ENCODE peak calls at places on chromosome 19, in five cellular contexts. One of them, this sample, is unnamed.

GRCh38 chr19:11404588-11405258 is 14.4 kb downstream of the RGL3 start:
- DNase-seq in neuronal stem cell: no peak
- DNase-seq in amniotic stem cell: no peak
- DNase-seq in CD8-positive, alpha-beta memory T cell: no peak
- DNase-seq in body of pancreas: no peak
- DNase-seq in this sample: no peak

GRCh38 chr19:14248578-14249011 is 42.6 kb upstream of the ADGRL1 start:
- DNase-seq in neuronal stem cell: peak; percentile 87
- DNase-seq in body of pancreas: peak; percentile 19
- DNase-seq in CD8-positive, alpha-beta memory T cell: no peak
- DNase-seq in amniotic stem cell: no peak
- DNase-seq in this sample: no peak

GRCh38 chr19:2014081-2014693 is 1.3 kb downstream of the BTBD2 start:
- DNase-seq in CD8-positive, alpha-beta memory T cell: no peak
- DNase-seq in body of pancreas: no peak
- DNase-seq in neuronal stem cell: no peak
- DNase-seq in amniotic stem cell: no peak
- DNase-seq in this sample: no peak

GRCh38 chr19:47158879-47159509 is 28.4 kb downstream of the SAE1 start:
- DNase-seq in neuronal stem cell: no peak
- DNase-seq in CD8-positive, alpha-beta memory T cell: no peak
- DNase-seq in amniotic stem cell: no peak
- DNase-seq in body of pancreas: no peak
- DNase-seq in this sample: no peak

GRCh38 chr19:33248553-33248953 is 22.9 kb upstream of the SLC7A10 start:
- DNase-seq in body of pancreas: no peak
- DNase-seq in neuronal stem cell: no peak
- DNase-seq in CD8-positive, alpha-beta memory T cell: no peak
- DNase-seq in amniotic stem cell: no peak
- DNase-seq in this sample: no peak

GRCh38 chr19:48284891-48285290 is 15.0 kb downstream of the ZNF114 start:
- DNase-seq in body of pancreas: no peak
- DNase-seq in amniotic stem cell: no peak
- DNase-seq in CD8-positive, alpha-beta memory T cell: no peak
- DNase-seq in neuronal stem cell: no peak
- DNase-seq in this sample: no peak

GRCh38 chr19:1864480-1865171 is 1.2 kb upstream of the KLF16 start:
- DNase-seq in body of pancreas: peak; percentile 69
- DNase-seq in neuronal stem cell: peak; percentile 74
- DNase-seq in CD8-positive, alpha-beta memory T cell: no peak
- DNase-seq in amniotic stem cell: no peak
- DNase-seq in this sample: peak; percentile 73

GRCh38 chr19:2391118-2391725 is 31.2 kb downstream of the TMPRSS9 start:
- DNase-seq in neuronal stem cell: peak; percentile 54
- DNase-seq in amniotic stem cell: peak; percentile 62
- DNase-seq in CD8-positive, alpha-beta memory T cell: no peak
- DNase-seq in body of pancreas: peak; percentile 47
- DNase-seq in this sample: peak; percentile 32

GRCh38 chr19:50252111-50252886 is 48.9 kb downstream of the MYH14 start:
- DNase-seq in amniotic stem cell: no peak
- DNase-seq in CD8-positive, alpha-beta memory T cell: peak; percentile 4
- DNase-seq in neuronal stem cell: no peak
- DNase-seq in body of pancreas: no peak
- DNase-seq in this sample: no peak

GRCh38 chr19:10284641-10285278 is 2.0 kb upstream of the ICAM4 start:
- DNase-seq in neuronal stem cell: no peak
- DNase-seq in body of pancreas: no peak
- DNase-seq in CD8-positive, alpha-beta memory T cell: no peak
- DNase-seq in amniotic stem cell: no peak
- DNase-seq in this sample: no peak

GRCh38 chr19:31340059-31341025 is 8.9 kb downstream of the TSHZ3 start:
- DNase-seq in amniotic stem cell: no peak
- DNase-seq in body of pancreas: no peak
- DNase-seq in CD8-positive, alpha-beta memory T cell: no peak
- DNase-seq in neuronal stem cell: no peak
- DNase-seq in this sample: no peak

This sample was measured in stomach.